ENCODE peak calls at places on chromosomes 11 and 22, in five cellular contexts. U, Z, W, X and K are unnamed samples.

GRCh38 chr11:68302256-68303054 is 9.9 kb upstream of the LRP5 start:
- DNase-seq in U (peak; percentile 71), Z (peak; percentile 59), W (no peak), X (no peak), K (peak; percentile 32)

GRCh38 chr11:1508491-1508891 is 21.9 kb upstream of the MOB2 start:
- DNase-seq in U (no peak), Z (no peak), W (no peak), X (no peak), K (no peak)

GRCh38 chr22:21000215-21000986 is 1.5 kb downstream of the THAP7 start:
- DNase-seq in U (no peak), Z (no peak), W (no peak), X (no peak), K (peak; percentile 30)

GRCh38 chr11:20156280-20156875 is 3.9 kb downstream of the DBX1 start:
- DNase-seq in U (no peak), Z (no peak), W (no peak), X (no peak), K (no peak)

GRCh38 chr11:36110698-36111410 is 167.0 kb downstream of the LDLRAD3 start:
- DNase-seq in U (no peak), Z (no peak), W (no peak), X (no peak), K (no peak)

GRCh38 chr11:73509188-73509587 is 88.7 kb downstream of the FAM168A start:
- DNase-seq in U (peak; percentile 44), Z (no peak), W (no peak), X (no peak), K (no peak)

GRCh38 chr11:44506375-44507016 is 59.0 kb upstream of the CD82 start:
- DNase-seq in U (no peak), Z (no peak), W (no peak), X (no peak), K (no peak)

GRCh38 chr22:49768511-49768910 is 59.2 kb downstream of the BRD1 start:
- DNase-seq in U (no peak), Z (no peak), W (no peak), X (no peak), K (peak; percentile 48)

GRCh38 chr22:23376256-23376655 is 195.9 kb downstream of the BCR start:
- DNase-seq in U (peak; percentile 18), Z (peak; percentile 25), W (no peak), X (peak; percentile 20), K (peak; percentile 28)

GRCh38 chr22:28328751-28329150 is 350.9 kb downstream of the TTC28 start:
- DNase-seq in U (no peak), Z (peak; percentile 5), W (no peak), X (no peak), K (no peak)

GRCh38 chr22:24324137-24324536 is 53.5 kb downstream of the SPECC1L start:
- DNase-seq in U (no peak), Z (no peak), W (no peak), X (no peak), K (no peak)

GRCh38 chr11:77548552-77549439 is 41.0 kb upstream of the AQP11 start:
- DNase-seq in U (no peak), Z (no peak), W (no peak), X (no peak), K (peak; percentile 55)
- TF ChIP-seq CTCF in U (no peak), Z (no peak), W (no peak), X (no peak), K (no peak)

DNA sequence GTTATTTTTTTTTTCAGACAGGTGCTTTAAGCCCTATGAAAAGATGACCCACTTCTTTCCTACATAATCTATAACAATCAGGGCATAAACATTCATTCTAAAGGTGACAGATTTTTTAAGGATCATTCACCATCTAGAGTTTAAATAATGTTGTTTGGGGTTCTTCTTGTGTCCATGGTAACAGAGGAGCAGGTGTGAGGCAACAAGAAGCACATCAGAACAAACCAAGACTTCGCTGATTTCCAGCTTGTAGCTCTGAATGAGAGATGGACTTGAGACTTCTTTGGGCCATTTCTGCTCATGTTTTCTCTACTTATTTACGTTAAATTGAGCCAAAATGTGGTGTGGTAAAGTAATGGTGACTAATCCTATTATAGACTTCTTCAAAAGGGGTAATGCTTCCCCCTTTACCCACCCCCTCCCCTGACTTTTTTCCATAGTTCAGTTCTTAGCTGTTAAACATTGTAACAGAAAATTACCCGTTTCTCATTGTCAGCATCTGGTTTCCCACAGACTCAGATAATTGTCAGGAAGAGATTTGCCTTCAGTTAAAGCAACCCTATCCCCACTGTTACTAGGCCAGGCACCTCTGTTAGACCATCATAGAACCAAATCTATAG is 65.2 kb downstream of the CSTPP1 start:
- DNase-seq in U (no peak), Z (no peak), W (no peak), X (no peak), K (peak; percentile 5)
- H3K4me3 ChIP-seq in U (no peak overlapping the region), Z (no peak overlapping the region), W (no peak overlapping the region), X (no peak overlapping the region), K (no peak overlapping the region)

GRCh38 chr11:83827940-83828554 is 541.9 kb upstream of the CCDC90B start:
- DNase-seq in U (peak; percentile 42), Z (peak; percentile 66), W (no peak), X (peak; percentile 43), K (peak; percentile 69)
- TF ChIP-seq CTCF in U (peak; percentile 74), Z (peak; percentile 57), W (peak; percentile 48), X (peak; percentile 31), K (peak; percentile 68)

GRCh38 chr11:61454520-61454919 is 24.6 kb downstream of the SDHAF2 start:
- DNase-seq in U (no peak), Z (no peak), W (no peak), X (no peak), K (no peak)
- H3K4me3 ChIP-seq in U (no peak overlapping the region), Z (no peak overlapping the region), W (no peak overlapping the region), X (no peak overlapping the region), K (no peak overlapping the region)

GRCh38 chr11:118873804-118874203 is 9.9 kb upstream of the CXCR5 start:
- DNase-seq in U (no peak), Z (no peak), W (no peak), X (no peak), K (no peak)

GRCh38 chr11:118868659-118869058 is 15.0 kb upstream of the CXCR5 start:
- DNase-seq in U (no peak), Z (no peak), W (no peak), X (no peak), K (no peak)

GRCh38 chr11:118876261-118876660 is 7.4 kb upstream of the CXCR5 start:
- DNase-seq in U (no peak), Z (no peak), W (no peak), X (no peak), K (no peak)

GRCh38 chr11:118872403-118872821 is 11.3 kb upstream of the CXCR5 start:
- DNase-seq in U (no peak), Z (no peak), W (no peak), X (no peak), K (no peak)

GRCh38 chr11:118870396-118871343 is 13.0 kb upstream of the CXCR5 start:
- DNase-seq in U (peak; percentile 28), Z (peak; percentile 36), W (peak; percentile 46), X (no peak), K (peak; percentile 68)
- TF ChIP-seq CTCF in U (peak; percentile 56), Z (peak; percentile 30), W (no peak), X (no peak), K (peak; percentile 46)

GRCh38 chr22:17845340-17845739 is 71.1 kb upstream of the BID start:
- DNase-seq in U (no peak), Z (no peak), W (no peak), X (no peak), K (no peak)
- H3K4me3 ChIP-seq in U (no peak overlapping the region), Z (no peak overlapping the region), W (no peak overlapping the region), X (no peak overlapping the region), K (no peak overlapping the region)

GRCh38 chr11:123045101-123045500 is 16.8 kb downstream of the HSPA8 start:
- DNase-seq in U (no peak), Z (no peak), W (no peak), X (no peak), K (no peak)
- TF ChIP-seq CTCF in U (no peak), Z (no peak), W (no peak), X (no peak), K (no peak)

GRCh38 chr11:69644962-69645675 is 4.2 kb downstream of the CCND1 start:
- DNase-seq in U (no peak), Z (peak; percentile 18), W (no peak), X (no peak), K (no peak)
- H3K4me3 ChIP-seq in U (no peak overlapping the region), Z (peak overlapping the region; percentile 98), W (no peak overlapping the region), X (no peak overlapping the region), K (no peak overlapping the region)

GRCh38 chr11:61610905-61611304 is 30.0 kb upstream of the SYT7 start:
- DNase-seq in U (no peak), Z (no peak), W (no peak), X (no peak), K (no peak)

GRCh38 chr11:61607920-61608599 is 27.2 kb upstream of the SYT7 start:
- DNase-seq in U (no peak), Z (no peak), W (no peak), X (no peak), K (no peak)

GRCh38 chr11:61611309-61611708 is 30.4 kb upstream of the SYT7 start:
- DNase-seq in U (no peak), Z (no peak), W (no peak), X (no peak), K (no peak)

GRCh38 chr11:61609000-61609969 is 28.4 kb upstream of the SYT7 start:
- DNase-seq in U (peak; percentile 85), Z (no peak), W (no peak), X (no peak), K (no peak)

GRCh38 chr11:61609970-61610347 is 29.1 kb upstream of the SYT7 start:
- DNase-seq in U (no peak), Z (no peak), W (no peak), X (no peak), K (no peak)
- TF ChIP-seq CTCF in U (peak; percentile 61), Z (peak; percentile 11), W (no peak), X (no peak), K (peak; percentile 28)